ENCODE peak calls at places on chromosomes 5 and 9, in five cellular contexts. One of them, this sample, is unnamed.

GRCh38 chr9:87141124-87141523 is 193.8 kb upstream of the GAS1 start:
- DNase-seq in right atrium auricular region: no peak
- DNase-seq in HCT116: no peak
- DNase-seq in thyroid gland: no peak
- DNase-seq in aorta: no peak
- DNase-seq in this sample: no peak

GRCh38 chr5:63963080-63963735 is 963 bp upstream of the HTR1A start:
- DNase-seq in thyroid gland: peak
- DNase-seq in HCT116: peak
- DNase-seq in right atrium auricular region: no peak
- DNase-seq in aorta: no peak
- DNase-seq in this sample: peak

GRCh38 chr5:124352312-124352711 is 394.1 kb downstream of the ZNF608 start:
- DNase-seq in HCT116: no peak
- DNase-seq in aorta: no peak
- DNase-seq in thyroid gland: peak
- DNase-seq in right atrium auricular region: no peak
- DNase-seq in this sample: no peak

GRCh38 chr5:57955506-57955905 is 472.9 kb upstream of the ACTBL2 start:
- DNase-seq in HCT116: no peak
- DNase-seq in thyroid gland: no peak
- DNase-seq in aorta: no peak
- DNase-seq in right atrium auricular region: no peak
- DNase-seq in this sample: no peak

GRCh38 chr9:132879443-132880310 is 979 bp downstream of the SPACA9 start:
- DNase-seq in aorta: no peak
- DNase-seq in thyroid gland: no peak
- DNase-seq in HCT116: no peak
- DNase-seq in right atrium auricular region: no peak
- DNase-seq in this sample: no peak

GRCh38 chr9:6671416-6671815 is 25.9 kb upstream of the GLDC start:
- DNase-seq in thyroid gland: no peak
- DNase-seq in aorta: no peak
- DNase-seq in right atrium auricular region: no peak
- DNase-seq in HCT116: no peak
- DNase-seq in this sample: no peak

GRCh38 chr5:180127682-180128670 is 56.4 kb upstream of the RNF130 start:
- DNase-seq in HCT116: no peak
- DNase-seq in right atrium auricular region: peak
- DNase-seq in aorta: peak
- DNase-seq in thyroid gland: peak
- DNase-seq in this sample: no peak

GRCh38 chr9:133603165-133603927 is 5.8 kb downstream of the FAM163B start:
- DNase-seq in thyroid gland: no peak
- DNase-seq in HCT116: no peak
- DNase-seq in right atrium auricular region: no peak
- DNase-seq in aorta: peak
- DNase-seq in this sample: no peak

GRCh38 chr5:179324760-179325295 is 20.4 kb downstream of the ADAMTS2 start:
- DNase-seq in HCT116: no peak
- DNase-seq in thyroid gland: no peak
- DNase-seq in right atrium auricular region: no peak
- DNase-seq in aorta: peak
- DNase-seq in this sample: no peak

GRCh38 chr9:35645736-35646582 is 4.8 kb downstream of the SIT1 start:
- DNase-seq in thyroid gland: peak
- DNase-seq in aorta: no peak
- DNase-seq in HCT116: peak
- DNase-seq in right atrium auricular region: no peak
- DNase-seq in this sample: peak

GRCh38 chr9:34707130-34707529 is 2.8 kb downstream of the CCL21 start:
- DNase-seq in aorta: no peak
- DNase-seq in thyroid gland: no peak
- DNase-seq in right atrium auricular region: no peak
- DNase-seq in HCT116: no peak
- DNase-seq in this sample: no peak

GRCh38 chr9:134898319-134898718 is 17.7 kb downstream of the FCN2 start:
- DNase-seq in right atrium auricular region: no peak
- DNase-seq in thyroid gland: no peak
- DNase-seq in HCT116: no peak
- DNase-seq in aorta: no peak
- DNase-seq in this sample: no peak

GRCh38 chr5:86664173-86664572 is 46.4 kb downstream of the COX7C start:
- DNase-seq in thyroid gland: no peak
- DNase-seq in right atrium auricular region: no peak
- DNase-seq in HCT116: no peak
- DNase-seq in aorta: no peak
- DNase-seq in this sample: no peak

DNA sequence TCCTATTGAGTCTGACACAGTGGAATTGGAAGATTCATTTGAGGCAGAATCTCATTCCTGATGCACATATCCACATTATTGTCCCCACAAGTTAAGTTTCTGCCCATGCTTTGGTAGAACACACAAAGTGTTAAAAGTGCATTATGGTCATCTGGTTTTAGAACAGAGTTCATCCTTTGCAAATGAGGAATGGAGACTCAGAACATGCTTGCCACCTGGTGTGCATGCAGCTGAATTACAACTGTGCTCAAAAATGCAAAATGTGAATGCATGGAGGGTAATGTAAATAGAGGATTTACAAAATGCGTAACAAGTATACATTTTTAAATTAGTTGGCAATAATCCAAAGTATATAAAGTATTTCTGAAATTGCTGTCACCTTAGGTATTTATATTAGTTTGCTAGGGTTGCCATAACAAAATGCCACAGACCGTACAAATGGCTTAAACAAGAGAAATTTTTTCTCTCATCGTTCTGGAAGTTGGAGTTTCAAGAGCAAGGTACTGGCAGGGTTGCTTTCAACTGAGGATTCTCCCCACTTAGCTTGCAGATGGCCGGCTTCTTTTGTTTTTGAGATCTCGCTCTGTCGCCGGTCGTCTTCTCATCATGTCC is 671.1 kb downstream of the TAF11L14 start:
- DNase-seq in aorta: no peak
- DNase-seq in thyroid gland: no peak
- DNase-seq in HCT116: no peak
- DNase-seq in right atrium auricular region: no peak
- DNase-seq in this sample: peak
- H3K4me3 ChIP-seq in aorta: no peak
- H3K4me3 ChIP-seq in thyroid gland: no peak
- H3K4me3 ChIP-seq in HCT116: no peak
- H3K4me3 ChIP-seq in right atrium auricular region: no peak
- H3K4me3 ChIP-seq in this sample: no peak

DNA sequence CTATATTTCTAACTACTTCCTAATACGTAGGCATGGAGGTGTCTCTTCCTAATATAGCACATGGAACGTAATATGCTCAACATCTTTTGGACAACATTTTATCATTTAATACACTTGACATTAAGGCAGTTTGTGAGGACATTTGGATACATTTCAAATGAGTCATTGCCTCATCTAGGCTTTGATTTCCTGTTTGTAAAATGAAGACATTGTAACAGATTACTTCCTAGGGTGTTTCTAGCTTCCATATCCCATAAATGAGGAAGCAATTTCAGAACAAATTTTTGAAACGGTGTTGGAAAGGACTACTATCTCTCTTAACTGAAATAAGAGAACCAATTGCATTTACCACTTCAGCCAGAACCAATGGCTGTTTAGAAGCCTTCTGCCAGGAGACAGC is 38.7 kb downstream of the SLC28A3 start:
- DNase-seq in thyroid gland: no peak
- DNase-seq in aorta: no peak
- DNase-seq in HCT116: no peak
- DNase-seq in right atrium auricular region: no peak
- DNase-seq in this sample: no peak
- H3K27ac ChIP-seq in thyroid gland: no peak
- H3K27ac ChIP-seq in aorta: no peak
- H3K27ac ChIP-seq in HCT116: no peak
- H3K27ac ChIP-seq in right atrium auricular region: no peak
- H3K27ac ChIP-seq in this sample: no peak

GRCh38 chr9:137188086-137188489 is 272 bp downstream of the ANAPC2 start:
- DNase-seq in right atrium auricular region: no peak
- DNase-seq in aorta: no peak
- DNase-seq in thyroid gland: no peak
- DNase-seq in HCT116: no peak
- DNase-seq in this sample: no peak

GRCh38 chr9:137184881-137185660 is 3.3 kb downstream of the ANAPC2 start:
- DNase-seq in thyroid gland: no peak
- DNase-seq in aorta: no peak
- DNase-seq in right atrium auricular region: no peak
- DNase-seq in HCT116: no peak
- DNase-seq in this sample: no peak

GRCh38 chr9:137185921-137186320 is 2.4 kb downstream of the ANAPC2 start:
- DNase-seq in right atrium auricular region: no peak
- DNase-seq in thyroid gland: no peak
- DNase-seq in HCT116: no peak
- DNase-seq in aorta: no peak
- DNase-seq in this sample: no peak

GRCh38 chr9:137187386-137187785 is 974 bp downstream of the ANAPC2 start:
- DNase-seq in thyroid gland: no peak
- DNase-seq in aorta: no peak
- DNase-seq in HCT116: no peak
- DNase-seq in right atrium auricular region: no peak
- DNase-seq in this sample: no peak

GRCh38 chr9:137186385-137186784 is 2.0 kb downstream of the ANAPC2 start:
- DNase-seq in aorta: no peak
- DNase-seq in HCT116: no peak
- DNase-seq in right atrium auricular region: no peak
- DNase-seq in thyroid gland: no peak
- DNase-seq in this sample: no peak
- H3K4me3 ChIP-seq in aorta: no peak
- H3K4me3 ChIP-seq in HCT116: no peak
- H3K4me3 ChIP-seq in right atrium auricular region: no peak
- H3K4me3 ChIP-seq in thyroid gland: no peak
- H3K4me3 ChIP-seq in this sample: no peak

GRCh38 chr5:26482817-26483375 is 555.5 kb downstream of the CDH9 start:
- DNase-seq in aorta: no peak
- DNase-seq in right atrium auricular region: no peak
- DNase-seq in HCT116: peak
- DNase-seq in thyroid gland: no peak
- DNase-seq in this sample: peak
- H3K27ac ChIP-seq in aorta: no peak
- H3K27ac ChIP-seq in right atrium auricular region: no peak
- H3K27ac ChIP-seq in HCT116: no peak
- H3K27ac ChIP-seq in thyroid gland: no peak
- H3K27ac ChIP-seq in this sample: no peak

DNA sequence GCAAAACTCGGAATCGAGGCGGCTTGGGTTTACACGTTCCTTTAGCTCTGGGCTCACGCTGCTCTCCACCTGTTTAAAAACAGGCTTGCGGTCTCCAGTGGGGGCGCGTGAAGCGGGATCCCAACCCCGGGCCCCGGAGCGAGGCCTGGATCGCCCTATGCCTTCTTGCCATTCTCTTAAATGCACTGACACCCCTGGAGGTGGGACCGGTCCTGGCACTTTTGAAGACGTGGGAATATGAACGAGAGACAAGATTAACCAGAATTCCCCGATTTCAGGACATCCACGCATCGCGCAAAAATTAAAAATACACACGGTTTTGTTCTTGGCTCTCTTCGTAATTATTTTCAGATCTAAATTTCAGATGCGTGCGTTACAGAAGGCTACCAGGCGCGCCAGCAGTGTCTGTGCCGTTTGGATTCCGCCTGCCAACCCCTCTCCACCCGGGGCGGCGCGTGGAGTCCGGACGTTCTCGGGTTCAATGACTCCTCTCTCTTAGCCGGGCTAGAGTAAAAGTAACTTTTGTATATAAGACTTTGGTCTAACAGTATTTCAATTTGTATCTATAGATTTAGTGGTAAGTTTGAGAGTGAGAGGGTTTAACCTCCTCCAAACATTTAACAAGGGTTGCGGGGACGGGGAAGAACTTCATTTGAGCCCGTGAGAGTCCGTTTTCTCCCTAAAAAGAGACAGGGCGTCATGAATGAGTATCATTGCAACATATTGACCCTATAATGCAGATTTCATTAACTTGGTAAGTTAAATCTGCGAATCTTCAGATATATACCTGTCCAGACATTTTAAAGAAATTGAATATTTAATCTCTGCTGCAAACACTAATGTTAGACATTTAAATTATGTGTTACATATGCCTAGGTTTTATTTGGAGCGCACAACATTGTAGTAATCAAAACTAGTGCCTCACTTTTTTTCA is 3.8 kb downstream of the FOXD1 start:
- DNase-seq in right atrium auricular region: no peak
- DNase-seq in HCT116: no peak
- DNase-seq in thyroid gland: no peak
- DNase-seq in aorta: no peak
- DNase-seq in this sample: no peak
- H3K4me3 ChIP-seq in right atrium auricular region: no peak
- H3K4me3 ChIP-seq in HCT116: no peak
- H3K4me3 ChIP-seq in thyroid gland: no peak
- H3K4me3 ChIP-seq in aorta: no peak
- H3K4me3 ChIP-seq in this sample: no peak

GRCh38 chr9:89525673-89526374 is 27.9 kb upstream of the SEMA4D start:
- DNase-seq in HCT116: no peak
- DNase-seq in thyroid gland: no peak
- DNase-seq in right atrium auricular region: no peak
- DNase-seq in aorta: no peak
- DNase-seq in this sample: no peak
- H3K27ac ChIP-seq in HCT116: no peak
- H3K27ac ChIP-seq in thyroid gland: no peak
- H3K27ac ChIP-seq in right atrium auricular region: no peak
- H3K27ac ChIP-seq in aorta: no peak
- H3K27ac ChIP-seq in this sample: no peak

GRCh38 chr9:33124046-33124445 is 43.1 kb downstream of the B4GALT1 start:
- DNase-seq in HCT116: no peak
- DNase-seq in right atrium auricular region: no peak
- DNase-seq in aorta: no peak
- DNase-seq in thyroid gland: no peak
- DNase-seq in this sample: no peak
- H3K4me3 ChIP-seq in HCT116: no peak
- H3K4me3 ChIP-seq in right atrium auricular region: no peak
- H3K4me3 ChIP-seq in aorta: no peak
- H3K4me3 ChIP-seq in thyroid gland: no peak
- H3K4me3 ChIP-seq in this sample: no peak

GRCh38 chr5:137448868-137449267 is 50.3 kb downstream of the SPOCK1 start:
- DNase-seq in aorta: no peak
- DNase-seq in thyroid gland: no peak
- DNase-seq in HCT116: no peak
- DNase-seq in right atrium auricular region: no peak
- DNase-seq in this sample: no peak
- H3K27ac ChIP-seq in aorta: no peak
- H3K27ac ChIP-seq in thyroid gland: no peak
- H3K27ac ChIP-seq in HCT116: no peak
- H3K27ac ChIP-seq in right atrium auricular region: no peak
- H3K27ac ChIP-seq in this sample: no peak

GRCh38 chr9:97802276-97802675 is 50.8 kb upstream of the FOXE1 start:
- DNase-seq in thyroid gland: no peak
- DNase-seq in aorta: no peak
- DNase-seq in HCT116: peak
- DNase-seq in right atrium auricular region: no peak
- DNase-seq in this sample: no peak

GRCh38 chr9:97803167-97804058 is 49.6 kb upstream of the FOXE1 start:
- DNase-seq in aorta: peak
- DNase-seq in HCT116: peak
- DNase-seq in thyroid gland: peak
- DNase-seq in right atrium auricular region: peak
- DNase-seq in this sample: peak

GRCh38 chr9:97804059-97804365 is 49.0 kb upstream of the FOXE1 start:
- DNase-seq in right atrium auricular region: peak
- DNase-seq in thyroid gland: peak
- DNase-seq in HCT116: no peak
- DNase-seq in aorta: no peak
- DNase-seq in this sample: no peak

GRCh38 chr9:97806721-97807120 is 46.3 kb upstream of the FOXE1 start:
- DNase-seq in right atrium auricular region: no peak
- DNase-seq in aorta: no peak
- DNase-seq in thyroid gland: no peak
- DNase-seq in HCT116: no peak
- DNase-seq in this sample: no peak

GRCh38 chr9:97801180-97801579 is 51.8 kb upstream of the FOXE1 start:
- DNase-seq in right atrium auricular region: no peak
- DNase-seq in aorta: no peak
- DNase-seq in HCT116: no peak
- DNase-seq in thyroid gland: no peak
- DNase-seq in this sample: no peak
- H3K4me3 ChIP-seq in right atrium auricular region: no peak
- H3K4me3 ChIP-seq in aorta: no peak
- H3K4me3 ChIP-seq in HCT116: no peak
- H3K4me3 ChIP-seq in thyroid gland: no peak
- H3K4me3 ChIP-seq in this sample: no peak